ENCODE peak calls at places on chromosome 6, in six cellular contexts. J is HepG2, L is Peyer's patch, C is heart left ventricle, X is IMR-90, A is sigmoid colon. I is an unnamed sample.

GRCh38 chr6:71544028-71544427 is 255.4 kb downstream of the OGFRL1 start:
- DNase-seq in C (no peak), J (no peak), A (no peak), L (no peak), X (peak), I (no peak)

GRCh38 chr6:21409231-21409630 is 184.3 kb upstream of the SOX4 start:
- DNase-seq in J (no peak), C (no peak), L (no peak), A (no peak), X (no peak), I (no peak)

GRCh38 chr6:168968228-168968627 is 285.4 kb downstream of the THBS2 start:
- DNase-seq in J (peak), X (peak), A (peak), L (peak), C (no peak), I (no peak)

GRCh38 chr6:29028821-29029220 is 16.2 kb downstream of the OR2W1 start:
- DNase-seq in X (no peak), L (no peak), C (no peak), J (no peak), A (no peak), I (no peak)

GRCh38 chr6:148835920-148836441 is 89.2 kb downstream of the UST start:
- DNase-seq in C (no peak), L (no peak), X (peak), A (no peak), J (no peak), I (no peak)

GRCh38 chr6:23754197-23754596 is 371.8 kb upstream of the NRSN1 start:
- DNase-seq in A (no peak), L (no peak), C (no peak), J (no peak), X (no peak), I (no peak)

GRCh38 chr6:135087803-135088202 is 33.2 kb upstream of the HBS1L start:
- DNase-seq in J (no peak), A (no peak), X (no peak), L (no peak), C (no peak), I (no peak)

GRCh38 chr6:6696867-6697531 is 108.5 kb downstream of the LY86 start:
- DNase-seq in X (peak), L (peak), J (peak), A (no peak), C (peak), I (no peak)

GRCh38 chr6:50187212-50188055 is 137.7 kb upstream of the DEFB112 start:
- DNase-seq in C (no peak), X (no peak), A (no peak), J (no peak), L (no peak), I (no peak)

GRCh38 chr6:138692978-138693909 is 80.3 kb upstream of the CCDC28A start:
- DNase-seq in C (peak), X (peak), L (peak), A (peak), J (peak), I (peak)

GRCh38 chr6:142088858-142089216 is 43.9 kb upstream of the GJE1 start:
- DNase-seq in C (peak), J (no peak), A (no peak), L (no peak), X (peak), I (no peak)

GRCh38 chr6:161631676-161632194 is 357.9 kb upstream of the AGPAT4 start:
- DNase-seq in C (no peak), X (no peak), L (no peak), A (no peak), J (no peak), I (no peak)

GRCh38 chr6:40369028-40369427 is 218.1 kb downstream of the LRFN2 start:
- DNase-seq in C (no peak), L (no peak), A (no peak), J (no peak), X (no peak), I (no peak)

GRCh38 chr6:42783876-42784738 is 2.3 kb downstream of the BICRAL start:
- DNase-seq in L (no peak), C (no peak), J (no peak), X (no peak), A (no peak), I (no peak)

GRCh38 chr6:18307006-18307405 is 42.7 kb upstream of the DEK start:
- DNase-seq in X (peak), J (no peak), A (no peak), C (no peak), L (no peak), I (no peak)

GRCh38 chr6:20169786-20170185 is 42.5 kb downstream of the MBOAT1 start:
- DNase-seq in J (no peak), L (no peak), C (no peak), A (no peak), X (no peak), I (no peak)

GRCh38 chr6:99011151-99011550 is 63.4 kb upstream of the FBXL4 start:
- DNase-seq in A (no peak), X (no peak), C (no peak), J (no peak), L (no peak), I (no peak)

GRCh38 chr6:165961236-165961751 is 206.4 kb downstream of the TBXT start:
- DNase-seq in X (no peak), J (no peak), C (no peak), L (no peak), A (no peak), I (no peak)

GRCh38 chr6:62528894-62529526 is 243.0 kb upstream of the KHDRBS2 start:
- DNase-seq in J (no peak), L (no peak), A (no peak), C (no peak), X (no peak), I (no peak)

GRCh38 chr6:87968435-87969278 is 79.0 kb upstream of the SPACA1 start:
- DNase-seq in L (no peak), J (no peak), C (peak), X (no peak), A (no peak), I (peak)

GRCh38 chr6:15861486-15861885 is 198.7 kb upstream of the DTNBP1 start:
- DNase-seq in L (no peak), J (no peak), C (no peak), A (no peak), X (no peak), I (no peak)

GRCh38 chr6:15864708-15865062 is 201.9 kb upstream of the DTNBP1 start:
- DNase-seq in A (no peak), J (no peak), X (no peak), C (no peak), L (no peak), I (no peak)

DNA sequence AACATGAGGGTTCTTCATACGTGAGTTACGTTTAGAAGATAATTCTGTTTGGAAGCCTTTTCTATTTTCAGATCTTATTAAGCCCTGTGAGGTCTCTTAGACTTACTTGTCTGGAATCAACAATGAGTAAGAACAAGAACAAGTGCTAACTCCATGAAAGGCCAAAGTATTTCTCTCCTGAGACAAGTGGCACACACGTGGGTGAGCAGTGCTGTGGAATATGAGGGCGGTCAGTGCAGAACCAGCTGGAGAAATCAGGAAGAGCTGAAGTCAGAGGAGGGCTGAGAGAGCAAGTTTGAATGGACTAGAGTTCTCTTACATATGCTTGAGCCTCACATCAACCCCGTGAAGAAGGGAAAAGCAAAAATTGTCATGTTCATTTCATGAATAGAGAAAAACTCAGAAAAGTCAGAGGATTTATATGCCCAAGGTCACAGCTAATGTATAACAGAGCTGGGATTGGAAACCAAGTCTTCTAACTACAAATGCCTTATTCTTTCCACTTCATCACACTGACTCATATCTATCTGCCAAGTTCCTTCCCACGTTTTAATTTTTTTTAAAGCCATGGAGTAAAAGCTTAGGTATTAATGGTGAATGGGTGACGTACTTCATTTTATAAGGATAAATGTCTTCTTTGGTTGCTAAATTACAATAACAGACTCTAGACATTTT is 201.3 kb upstream of the DTNBP1 start:
- DNase-seq in J (no peak), L (no peak), C (no peak), X (no peak), A (no peak), I (no peak)
- H3K27ac ChIP-seq in J (no peak), L (no peak), C (no peak), X (no peak), A (no peak), I (no peak)

DNA sequence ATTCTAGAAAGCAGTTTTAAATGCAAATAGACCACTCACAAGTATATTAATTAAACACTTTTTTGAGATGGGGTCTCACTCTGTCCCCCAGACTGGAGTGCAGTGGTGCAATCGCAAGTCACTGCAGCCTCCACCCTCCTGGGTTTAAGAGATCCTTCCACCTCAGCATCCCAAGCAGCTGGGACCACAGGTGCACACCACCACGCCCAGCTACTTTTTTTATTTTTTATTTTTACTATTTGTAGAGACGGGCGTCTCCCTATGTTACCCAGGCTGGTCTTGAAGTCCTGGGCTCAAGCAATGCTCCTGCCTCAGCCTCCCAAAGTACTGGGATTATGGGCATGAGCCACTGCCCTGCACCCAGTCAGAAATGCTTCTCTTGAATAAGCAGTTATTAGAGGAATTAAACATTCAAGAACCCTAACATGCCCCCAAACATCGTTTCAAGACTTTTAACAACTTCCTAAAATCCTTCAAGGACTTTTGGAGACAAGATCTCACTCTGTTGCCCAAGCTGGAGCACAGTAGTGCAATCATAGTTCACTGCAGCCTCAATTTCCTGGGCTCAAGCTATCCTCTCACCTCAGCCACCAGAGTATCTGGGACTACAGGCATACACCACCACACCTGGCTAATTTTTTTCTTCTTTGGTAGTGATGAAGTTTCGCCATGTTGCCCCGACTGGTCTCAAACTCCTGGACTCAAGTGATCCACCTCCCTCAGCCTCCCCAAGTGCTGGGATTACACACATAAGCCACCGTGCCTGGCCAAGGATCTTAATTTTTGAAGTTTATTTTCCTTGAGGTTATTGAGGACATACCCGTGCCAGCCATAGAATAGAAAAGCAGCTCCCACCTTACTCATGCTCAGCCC is 3.2 kb downstream of the MCCD1 start:
- DNase-seq in C (no peak), A (no peak), L (no peak), J (no peak), X (no peak), I (no peak)
- TF ChIP-seq POLR2A in C (no peak), A (no peak), L (no peak), J (no peak), X (no peak), I (no peak)

DNA sequence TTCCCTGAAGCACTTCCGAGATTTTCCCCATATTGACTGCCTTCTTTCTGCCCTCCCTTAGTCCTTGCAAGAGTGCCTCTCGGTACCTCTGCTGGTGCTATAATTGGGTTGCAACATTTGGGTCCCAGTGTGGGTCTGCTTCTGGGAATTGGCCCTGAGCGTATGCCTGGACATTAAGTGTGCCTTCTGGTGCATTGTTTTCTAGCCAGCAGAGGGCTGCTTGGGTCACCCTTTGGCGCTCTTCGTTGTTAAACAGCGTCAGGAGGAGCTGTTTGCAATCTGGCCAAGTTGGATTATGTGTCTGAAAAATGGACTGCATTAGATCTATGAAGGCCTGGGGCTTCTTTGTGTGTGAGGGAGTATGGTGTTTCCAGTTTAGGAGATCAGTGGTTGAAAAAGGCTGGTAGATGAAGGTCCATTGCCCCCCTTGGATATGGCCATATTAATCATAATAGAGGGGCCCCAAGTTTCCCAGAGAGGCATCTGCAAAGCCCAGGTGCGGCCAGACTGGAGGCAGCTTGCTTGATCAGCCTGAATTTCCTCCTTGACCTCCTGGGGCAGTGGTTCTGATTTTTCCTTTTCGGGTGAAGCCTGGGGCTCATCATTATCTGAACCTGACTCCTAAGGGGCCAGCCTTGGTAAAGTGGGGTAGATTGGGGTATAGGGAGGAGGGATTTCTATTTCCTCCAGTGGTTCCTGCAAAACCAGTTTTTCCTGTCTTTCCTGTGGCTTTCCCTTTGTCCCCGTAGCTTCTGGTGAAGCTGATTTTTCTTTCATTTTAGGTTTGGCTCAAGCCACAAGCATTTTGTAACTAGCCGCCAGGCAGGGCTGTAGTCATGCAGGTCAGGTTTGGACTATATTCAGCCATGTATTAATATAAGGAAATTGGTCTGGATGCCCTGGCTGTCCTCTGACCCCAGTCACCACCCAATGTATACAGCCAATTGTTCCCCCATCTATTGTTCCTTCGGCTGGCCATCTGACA is 85.4 kb upstream of the GPR6 start:
- DNase-seq in L (no peak), C (no peak), X (no peak), J (no peak), A (no peak), I (peak)
- TF ChIP-seq CTCF in L (peak), C (no peak), X (no peak), J (peak), A (no peak), I (peak)

DNA sequence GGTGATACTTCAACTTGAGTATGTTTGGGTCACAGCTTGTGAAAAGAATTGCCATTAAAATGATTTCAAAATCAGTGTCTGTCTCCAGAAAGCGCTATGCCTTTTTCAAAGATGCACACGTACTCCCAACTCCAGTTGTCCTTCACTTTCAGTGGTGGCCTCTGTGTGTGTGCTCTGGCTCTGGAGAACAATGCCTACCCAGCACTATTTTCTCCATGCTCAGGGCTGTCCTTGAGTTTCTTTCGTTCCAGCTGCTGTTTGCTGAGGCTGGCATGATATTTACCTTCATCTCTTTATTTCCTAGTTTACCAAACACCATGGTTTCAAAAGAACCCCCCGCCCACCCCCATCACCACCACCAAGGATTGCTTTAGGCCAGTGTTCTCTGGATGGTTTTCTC is 136.8 kb downstream of the QRSL1 start:
- DNase-seq in J (no peak), X (no peak), L (no peak), C (no peak), A (no peak), I (no peak)
- H3K27ac ChIP-seq in J (no peak), X (no peak), L (no peak), C (no peak), A (no peak), I (no peak)

DNA sequence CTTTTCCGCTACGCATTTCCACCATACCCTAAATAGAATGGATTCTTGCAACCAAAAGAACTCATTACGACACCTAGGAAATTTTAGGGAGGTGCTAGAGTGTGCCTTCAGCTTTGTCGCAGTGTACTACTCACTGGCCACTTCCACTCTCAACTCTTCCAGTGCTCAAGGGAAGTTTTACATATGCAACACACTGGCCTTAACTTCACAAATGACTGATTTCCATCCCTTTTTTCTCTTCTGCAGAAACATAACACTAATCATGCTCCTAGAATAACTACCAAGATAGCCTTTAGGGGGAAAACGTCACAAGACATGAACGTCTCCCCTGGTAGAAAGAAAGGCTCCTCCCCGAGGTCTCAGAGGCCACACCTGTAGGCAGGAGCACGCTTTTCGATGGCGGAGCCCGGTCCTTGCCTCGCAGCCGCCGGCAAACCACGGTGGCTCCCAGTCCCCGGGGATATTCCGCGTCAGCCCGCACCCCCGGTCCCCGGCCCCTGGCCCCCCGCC is 584 bp downstream of the LYRM4 start:
- DNase-seq in J (peak), L (no peak), A (peak), C (peak), X (peak), I (peak)
- TF ChIP-seq POLR2A in J (no peak), L (no peak), A (no peak), C (no peak), X (no peak), I (no peak)

GRCh38 chr6:129733290-129733689 is 23.3 kb upstream of the ARHGAP18 start:
- DNase-seq in C (no peak), A (no peak), J (peak), X (no peak), L (no peak), I (no peak)
- TF ChIP-seq CTCF in C (no peak), A (no peak), J (peak), X (no peak), L (no peak), I (no peak)

DNA sequence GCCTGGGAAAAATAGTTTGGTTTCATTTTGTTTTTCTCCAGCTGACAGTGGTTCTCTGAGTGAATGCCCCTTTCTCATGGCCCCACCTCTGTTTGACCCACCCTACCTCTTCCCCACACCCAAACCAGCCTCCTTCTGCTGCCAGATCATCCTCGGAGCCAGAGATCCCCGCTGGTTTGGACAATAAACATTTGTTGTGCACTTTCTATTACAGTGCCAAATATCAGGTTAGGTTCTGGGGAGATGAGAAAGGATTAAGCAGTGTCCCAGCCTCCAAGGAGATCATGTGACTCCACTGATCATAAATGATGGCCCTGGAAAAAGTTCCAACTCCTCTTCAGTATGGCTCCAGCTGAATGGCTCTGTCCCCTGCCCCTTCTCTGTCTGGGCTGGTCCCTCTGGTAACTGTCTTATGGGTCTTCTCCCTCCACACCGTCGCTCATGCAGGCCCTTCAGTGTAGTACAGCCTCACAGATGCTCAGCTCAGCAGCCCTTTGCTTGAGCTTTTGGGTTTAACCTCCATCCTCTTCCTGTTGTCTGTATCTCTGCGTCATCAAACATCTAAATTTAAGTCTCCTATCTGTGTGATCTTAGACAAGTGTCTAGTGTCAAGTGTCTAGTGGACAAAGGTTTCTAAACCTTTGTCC is 17.1 kb upstream of the SERPINB1 start:
- DNase-seq in A (no peak), C (peak), L (peak), X (no peak), J (no peak), I (no peak)
- H3K27ac ChIP-seq in A (peak), C (peak), L (peak), X (peak), J (no peak), I (peak)

GRCh38 chr6:107106165-107106564 is 9.2 kb downstream of the BEND3 start:
- DNase-seq in J (no peak), C (no peak), A (no peak), X (no peak), L (no peak), I (no peak)
- TF ChIP-seq POLR2A in J (no peak), C (no peak), A (no peak), X (no peak), L (no peak), I (no peak)